ENCODE peak calls at places on chromosomes 12 and 14, in ten cellular contexts. One of them, this sample, is unnamed.

GRCh38 chr14:87667661-87668060 is 325.3 kb downstream of the GALC start:
- DNase-seq in ELR: no peak
- DNase-seq in ascending aorta: no peak
- DNase-seq in esophagus squamous epithelium: no peak
- DNase-seq in fibroblast of pulmonary artery: no peak
- DNase-seq in natural killer cell: no peak
- DNase-seq in Calu3: no peak
- DNase-seq in osteocyte: no peak
- DNase-seq in HCT116: no peak
- DNase-seq in retina: no peak
- DNase-seq in this sample: no peak

GRCh38 chr14:75928587-75929230 is 53.1 kb downstream of the TGFB3 start:
- DNase-seq in ELR: no peak
- DNase-seq in ascending aorta: no peak
- DNase-seq in esophagus squamous epithelium: no peak
- DNase-seq in fibroblast of pulmonary artery: peak
- DNase-seq in natural killer cell: no peak
- DNase-seq in Calu3: no peak
- DNase-seq in osteocyte: no peak
- DNase-seq in HCT116: no peak
- DNase-seq in retina: no peak
- DNase-seq in this sample: no peak

GRCh38 chr14:90559811-90560492 is 163.1 kb downstream of the CALM1 start:
- DNase-seq in ELR: no peak
- DNase-seq in ascending aorta: no peak
- DNase-seq in esophagus squamous epithelium: no peak
- DNase-seq in fibroblast of pulmonary artery: no peak
- DNase-seq in natural killer cell: no peak
- DNase-seq in Calu3: no peak
- DNase-seq in osteocyte: no peak
- DNase-seq in HCT116: no peak
- DNase-seq in retina: no peak
- DNase-seq in this sample: no peak

GRCh38 chr14:60300019-60300418 is 51.0 kb downstream of the PPM1A start:
- DNase-seq in ELR: no peak
- DNase-seq in ascending aorta: no peak
- DNase-seq in esophagus squamous epithelium: no peak
- DNase-seq in fibroblast of pulmonary artery: no peak
- DNase-seq in natural killer cell: no peak
- DNase-seq in Calu3: no peak
- DNase-seq in osteocyte: no peak
- DNase-seq in HCT116: no peak
- DNase-seq in retina: no peak
- DNase-seq in this sample: no peak

GRCh38 chr14:105173901-105174894 is 5.6 kb upstream of the JAG2 start:
- DNase-seq in ELR: no peak
- DNase-seq in ascending aorta: no peak
- DNase-seq in esophagus squamous epithelium: no peak
- DNase-seq in fibroblast of pulmonary artery: no peak
- DNase-seq in natural killer cell: peak
- DNase-seq in Calu3: no peak
- DNase-seq in osteocyte: no peak
- DNase-seq in HCT116: no peak
- DNase-seq in retina: no peak
- DNase-seq in this sample: no peak

GRCh38 chr14:89702151-89702936 is 252.2 kb downstream of the EFCAB11 start:
- DNase-seq in ELR: peak
- DNase-seq in ascending aorta: no peak
- DNase-seq in esophagus squamous epithelium: no peak
- DNase-seq in fibroblast of pulmonary artery: peak
- DNase-seq in natural killer cell: no peak
- DNase-seq in Calu3: no peak
- DNase-seq in osteocyte: no peak
- DNase-seq in HCT116: no peak
- DNase-seq in retina: no peak
- DNase-seq in this sample: no peak

GRCh38 chr12:112570096-112570495 is 151.3 kb downstream of the PTPN11 start:
- DNase-seq in ELR: no peak
- DNase-seq in ascending aorta: no peak
- DNase-seq in esophagus squamous epithelium: no peak
- DNase-seq in fibroblast of pulmonary artery: no peak
- DNase-seq in natural killer cell: no peak
- DNase-seq in Calu3: no peak
- DNase-seq in osteocyte: no peak
- DNase-seq in HCT116: no peak
- DNase-seq in retina: no peak
- DNase-seq in this sample: no peak

GRCh38 chr12:123134265-123134664 is 16.6 kb downstream of the PITPNM2 start:
- DNase-seq in ELR: peak
- DNase-seq in ascending aorta: no peak
- DNase-seq in esophagus squamous epithelium: no peak
- DNase-seq in fibroblast of pulmonary artery: no peak
- DNase-seq in natural killer cell: no peak
- DNase-seq in Calu3: no peak
- DNase-seq in osteocyte: no peak
- DNase-seq in HCT116: no peak
- DNase-seq in retina: no peak
- DNase-seq in this sample: no peak

GRCh38 chr14:99522457-99522891 is 41.3 kb downstream of the CCNK start:
- DNase-seq in ELR: peak
- DNase-seq in ascending aorta: no peak
- DNase-seq in esophagus squamous epithelium: no peak
- DNase-seq in fibroblast of pulmonary artery: peak
- DNase-seq in natural killer cell: no peak
- DNase-seq in Calu3: no peak
- DNase-seq in osteocyte: no peak
- DNase-seq in HCT116: no peak
- DNase-seq in retina: no peak
- DNase-seq in this sample: peak

GRCh38 chr12:58419182-58419760 is 477.9 kb downstream of the ATP23 start:
- DNase-seq in ELR: no peak
- DNase-seq in ascending aorta: no peak
- DNase-seq in esophagus squamous epithelium: no peak
- DNase-seq in fibroblast of pulmonary artery: no peak
- DNase-seq in natural killer cell: no peak
- DNase-seq in Calu3: no peak
- DNase-seq in osteocyte: no peak
- DNase-seq in HCT116: no peak
- DNase-seq in retina: no peak
- DNase-seq in this sample: no peak

GRCh38 chr14:34237098-34237497 is 224.9 kb downstream of the SPTSSA start:
- DNase-seq in ELR: no peak
- DNase-seq in ascending aorta: no peak
- DNase-seq in esophagus squamous epithelium: no peak
- DNase-seq in fibroblast of pulmonary artery: no peak
- DNase-seq in natural killer cell: no peak
- DNase-seq in Calu3: no peak
- DNase-seq in osteocyte: no peak
- DNase-seq in HCT116: no peak
- DNase-seq in retina: no peak
- DNase-seq in this sample: no peak

GRCh38 chr14:98181768-98182167 is 1090.2 kb downstream of the BCL11B start:
- DNase-seq in ELR: no peak
- DNase-seq in ascending aorta: no peak
- DNase-seq in esophagus squamous epithelium: no peak
- DNase-seq in fibroblast of pulmonary artery: no peak
- DNase-seq in natural killer cell: no peak
- DNase-seq in Calu3: no peak
- DNase-seq in osteocyte: no peak
- DNase-seq in HCT116: no peak
- DNase-seq in retina: no peak
- DNase-seq in this sample: no peak

GRCh38 chr12:49733219-49734017 is 7.9 kb upstream of the TMBIM6 start:
- DNase-seq in ELR: no peak
- DNase-seq in ascending aorta: no peak
- DNase-seq in esophagus squamous epithelium: no peak
- DNase-seq in fibroblast of pulmonary artery: no peak
- DNase-seq in natural killer cell: no peak
- DNase-seq in Calu3: no peak
- DNase-seq in osteocyte: no peak
- DNase-seq in HCT116: no peak
- DNase-seq in retina: no peak
- DNase-seq in this sample: no peak

GRCh38 chr14:23438130-23438893 is 2.9 kb upstream of the MYH7 start:
- DNase-seq in ELR: no peak
- DNase-seq in ascending aorta: no peak
- DNase-seq in esophagus squamous epithelium: no peak
- DNase-seq in fibroblast of pulmonary artery: no peak
- DNase-seq in natural killer cell: no peak
- DNase-seq in Calu3: no peak
- DNase-seq in osteocyte: peak
- DNase-seq in HCT116: no peak
- DNase-seq in retina: peak
- DNase-seq in this sample: no peak